ENCODE peak calls at places on chromosomes 12 and 14, in seven cellular contexts. F is islet precursor cell; S is astrocyte of the cerebellum; O is CD8-positive, alpha-beta memory T cell; P is iris pigment epithelial cell; L is amygdala; Y is kidney. Q is an unnamed sample.

GRCh38 chr12:9588749-9589148 is 19.0 kb downstream of the KLRB1 start:
- DNase-seq in Y (no peak), S (no peak), P (no peak), O (no peak), L (no peak), F (no peak), Q (no peak)

GRCh38 chr14:103931422-103931821 is 3.2 kb downstream of the TDRD9 start:
- DNase-seq in L (no peak), P (no peak), S (no peak), F (no peak), Y (no peak), O (no peak), Q (no peak)

GRCh38 chr14:54695196-54695595 is 128.3 kb downstream of the SAMD4A start:
- DNase-seq in Y (no peak), O (no peak), F (peak), L (no peak), P (no peak), S (no peak), Q (no peak)

GRCh38 chr12:98894412-98895085 is 249.5 kb downstream of the APAF1 start:
- DNase-seq in S (no peak), P (no peak), O (no peak), L (peak), F (peak), Y (no peak), Q (no peak)

GRCh38 chr12:53118771-53119300 is 15.6 kb downstream of the SOAT2 start:
- DNase-seq in S (no peak), F (no peak), O (no peak), L (no peak), Y (no peak), P (no peak), Q (no peak)

GRCh38 chr12:84497819-84498218 is 414.8 kb downstream of the SLC6A15 start:
- DNase-seq in F (no peak), P (no peak), Y (no peak), L (no peak), O (no peak), S (peak), Q (no peak)

GRCh38 chr12:51818567-51819300 is 29.8 kb downstream of the FIGNL2 start:
- DNase-seq in Y (no peak), S (peak), P (peak), F (no peak), L (no peak), O (no peak), Q (no peak)

GRCh38 chr12:32377344-32378000 is 21.9 kb upstream of the FGD4 start:
- DNase-seq in P (peak), L (no peak), F (no peak), O (no peak), S (no peak), Y (no peak), Q (no peak)

GRCh38 chr14:79018846-79019245 is 848.7 kb downstream of the NRXN3 start:
- DNase-seq in O (no peak), P (peak), S (no peak), Y (no peak), L (no peak), F (no peak), Q (no peak)

GRCh38 chr12:12665194-12665593 is 30.8 kb downstream of the GPR19 start:
- DNase-seq in P (no peak), F (peak), L (no peak), O (no peak), S (no peak), Y (no peak), Q (no peak)

GRCh38 chr12:64494998-64495729 is 43.2 kb downstream of the TBK1 start:
- DNase-seq in L (no peak), S (no peak), F (no peak), P (no peak), Y (no peak), O (no peak), Q (no peak)

GRCh38 chr12:25186788-25187397 is 8.1 kb downstream of the DNAI7 start:
- DNase-seq in O (no peak), Y (no peak), F (no peak), S (peak), L (no peak), P (peak), Q (no peak)

GRCh38 chr14:31070431-31070830 is 44.3 kb upstream of the STRN3 start:
- DNase-seq in P (peak), F (peak), L (no peak), Y (no peak), S (peak), O (no peak), Q (no peak)

GRCh38 chr14:60331201-60332045 is 82.4 kb downstream of the PPM1A start:
- DNase-seq in S (no peak), L (peak), O (peak), P (peak), F (peak), Y (peak), Q (peak)

GRCh38 chr12:29889737-29890136 is 106.0 kb upstream of the TMTC1 start:
- DNase-seq in S (no peak), L (peak), P (peak), F (peak), O (no peak), Y (no peak), Q (peak)

GRCh38 chr12:99043319-99043914 is 398.3 kb downstream of the APAF1 start:
- DNase-seq in O (no peak), Y (peak), P (peak), S (peak), F (peak), L (peak), Q (peak)